ENCODE peak calls at places on chromosome 12, in seven cellular contexts. V is nephron progenitor cell; E is NCI-H2081; K is NCI-H526 treated with DMSO at 0.1 percent for 48 hours; F is AG08396; X is fibroblast of gingiva; U is activated CD4-positive, alpha-beta T cell treated with anti-CD3 and anti-CD28 coated beads, Interleukin-2, amount 50 U/mL, for 1 hour. R is an unnamed sample.

GRCh38 chr12:125983784-125984510 is 918.7 kb downstream of the AACS start:
- DNase-seq in E (no peak), X (no peak), F (no peak), U (no peak), K (no peak), V (peak), R (no peak)

GRCh38 chr12:132078190-132078589 is 65.9 kb downstream of the DDX51 start:
- DNase-seq in K (no peak), X (peak), V (no peak), F (peak), U (no peak), E (no peak), R (no peak)

GRCh38 chr12:129825316-129825715 is 78.5 kb downstream of the TMEM132D start:
- DNase-seq in F (no peak), V (no peak), U (no peak), E (no peak), X (no peak), K (no peak), R (no peak)

GRCh38 chr12:124096869-124097434 is 123.9 kb downstream of the ZNF664 start:
- DNase-seq in K (no peak), U (no peak), F (no peak), X (no peak), E (no peak), V (no peak), R (no peak)

GRCh38 chr12:30823140-30823669 is 68.5 kb upstream of the CAPRIN2 start:
- DNase-seq in U (peak), E (no peak), V (peak), K (no peak), F (peak), X (no peak), R (no peak)

GRCh38 chr12:111444706-111445310 is 39.1 kb downstream of the SH2B3 start:
- DNase-seq in U (peak), F (no peak), K (no peak), E (peak), V (no peak), X (no peak), R (no peak)

GRCh38 chr12:117875652-117876491 is 92.9 kb downstream of the KSR2 start:
- DNase-seq in K (peak), F (peak), U (peak), X (peak), E (no peak), V (peak), R (peak)

GRCh38 chr12:40063424-40063823 is 42.5 kb downstream of the SLC2A13 start:
- DNase-seq in K (no peak), U (no peak), V (no peak), X (peak), F (no peak), E (peak), R (no peak)

GRCh38 chr12:60066655-60067054 is 470.8 kb downstream of the SLC16A7 start:
- DNase-seq in U (no peak), F (no peak), X (no peak), V (no peak), K (no peak), E (no peak), R (no peak)

R was measured in NCI-H146.